ENCODE peak calls at places on chromosomes 13 and 19, in six cellular contexts. One of them, this sample, is unnamed.

GRCh38 chr13:30978981-30979956 is 46.8 kb downstream of the TEX26 start:
- DNase-seq in brain microvascular endothelial cell: no peak
- DNase-seq in GM12865: peak; percentile 48
- DNase-seq in dorsolateral prefrontal cortex: no peak
- DNase-seq in left ventricle myocardium inferior: no peak
- DNase-seq in GM23338: peak; percentile 95
- DNase-seq in this sample: no peak

GRCh38 chr13:35474551-35474950 is 1.9 kb downstream of the MAB21L1 start:
- DNase-seq in brain microvascular endothelial cell: no peak
- DNase-seq in GM23338: peak; percentile 28
- DNase-seq in left ventricle myocardium inferior: no peak
- DNase-seq in dorsolateral prefrontal cortex: no peak
- DNase-seq in GM12865: no peak
- DNase-seq in this sample: no peak

GRCh38 chr13:30354481-30355404 is 47.4 kb upstream of the KATNAL1 start:
- DNase-seq in brain microvascular endothelial cell: no peak
- DNase-seq in left ventricle myocardium inferior: no peak
- DNase-seq in dorsolateral prefrontal cortex: no peak
- DNase-seq in GM23338: no peak
- DNase-seq in GM12865: no peak
- DNase-seq in this sample: no peak

GRCh38 chr19:16274466-16274865 is 50.2 kb upstream of the KLF2 start:
- DNase-seq in left ventricle myocardium inferior: no peak
- DNase-seq in GM23338: no peak
- DNase-seq in GM12865: no peak
- DNase-seq in dorsolateral prefrontal cortex: no peak
- DNase-seq in brain microvascular endothelial cell: no peak
- DNase-seq in this sample: no peak

GRCh38 chr19:23440207-23440606 is 44.9 kb upstream of the ZNF91 start:
- DNase-seq in dorsolateral prefrontal cortex: no peak
- DNase-seq in GM23338: peak; percentile 74
- DNase-seq in brain microvascular endothelial cell: no peak
- DNase-seq in GM12865: no peak
- DNase-seq in left ventricle myocardium inferior: no peak
- DNase-seq in this sample: no peak

GRCh38 chr13:84137292-84137691 is 255.0 kb upstream of the SLITRK1 start:
- DNase-seq in brain microvascular endothelial cell: peak; percentile 7
- DNase-seq in left ventricle myocardium inferior: no peak
- DNase-seq in GM23338: no peak
- DNase-seq in GM12865: peak; percentile 55
- DNase-seq in dorsolateral prefrontal cortex: no peak
- DNase-seq in this sample: peak; percentile 8

GRCh38 chr13:79404985-79405384 is 1.1 kb downstream of the RBM26 start:
- DNase-seq in GM12865: peak; percentile 52
- DNase-seq in left ventricle myocardium inferior: no peak
- DNase-seq in brain microvascular endothelial cell: no peak
- DNase-seq in dorsolateral prefrontal cortex: peak; percentile 16
- DNase-seq in GM23338: peak; percentile 27
- DNase-seq in this sample: peak; percentile 42

GRCh38 chr19:46470376-46470775 is 987 bp downstream of the PNMA8A start:
- DNase-seq in left ventricle myocardium inferior: no peak
- DNase-seq in brain microvascular endothelial cell: no peak
- DNase-seq in GM12865: no peak
- DNase-seq in dorsolateral prefrontal cortex: no peak
- DNase-seq in GM23338: no peak
- DNase-seq in this sample: no peak

GRCh38 chr19:51183629-51184028 is 41.3 kb upstream of the CD33 start:
- DNase-seq in brain microvascular endothelial cell: no peak
- DNase-seq in left ventricle myocardium inferior: no peak
- DNase-seq in dorsolateral prefrontal cortex: no peak
- DNase-seq in GM23338: no peak
- DNase-seq in GM12865: no peak
- DNase-seq in this sample: no peak

GRCh38 chr13:65724261-65724660 is 1505.9 kb downstream of the PCDH9 start:
- DNase-seq in GM23338: no peak
- DNase-seq in GM12865: no peak
- DNase-seq in left ventricle myocardium inferior: no peak
- DNase-seq in dorsolateral prefrontal cortex: no peak
- DNase-seq in brain microvascular endothelial cell: peak; percentile 71
- DNase-seq in this sample: no peak

GRCh38 chr19:1455336-1456120 is 5.6 kb downstream of the APC2 start:
- DNase-seq in dorsolateral prefrontal cortex: no peak
- DNase-seq in GM23338: peak; percentile 100
- DNase-seq in brain microvascular endothelial cell: peak; percentile 33
- DNase-seq in left ventricle myocardium inferior: no peak
- DNase-seq in GM12865: peak; percentile 68
- DNase-seq in this sample: peak; percentile 89

GRCh38 chr19:40512110-40512472 is 45.3 kb downstream of the SPTBN4 start:
- DNase-seq in GM12865: no peak
- DNase-seq in brain microvascular endothelial cell: no peak
- DNase-seq in left ventricle myocardium inferior: no peak
- DNase-seq in GM23338: no peak
- DNase-seq in dorsolateral prefrontal cortex: no peak
- DNase-seq in this sample: no peak

GRCh38 chr13:112513761-112514160 is 74.2 kb downstream of the TUBGCP3 start:
- DNase-seq in dorsolateral prefrontal cortex: no peak
- DNase-seq in brain microvascular endothelial cell: no peak
- DNase-seq in GM23338: no peak
- DNase-seq in left ventricle myocardium inferior: no peak
- DNase-seq in GM12865: no peak
- DNase-seq in this sample: no peak

GRCh38 chr19:56350416-56351045 is 35.9 kb upstream of the ZSCAN5A start:
- DNase-seq in GM12865: peak; percentile 51
- DNase-seq in brain microvascular endothelial cell: peak; percentile 44
- DNase-seq in dorsolateral prefrontal cortex: no peak
- DNase-seq in GM23338: peak; percentile 84
- DNase-seq in left ventricle myocardium inferior: no peak
- DNase-seq in this sample: peak; percentile 36

GRCh38 chr19:49335071-49335783 is at the start of gene CD37:
- DNase-seq in GM23338: no peak
- DNase-seq in brain microvascular endothelial cell: no peak
- DNase-seq in GM12865: peak; percentile 80
- DNase-seq in left ventricle myocardium inferior: no peak
- DNase-seq in dorsolateral prefrontal cortex: no peak
- DNase-seq in this sample: peak; percentile 76

GRCh38 chr13:113919761-113920160 is 54.1 kb downstream of the C13orf46 start:
- DNase-seq in GM12865: no peak
- DNase-seq in left ventricle myocardium inferior: no peak
- DNase-seq in dorsolateral prefrontal cortex: no peak
- DNase-seq in brain microvascular endothelial cell: no peak
- DNase-seq in GM23338: no peak
- DNase-seq in this sample: no peak

GRCh38 chr19:48244289-48244688 is 11.4 kb downstream of the CARD8 start:
- DNase-seq in left ventricle myocardium inferior: no peak
- DNase-seq in GM12865: no peak
- DNase-seq in GM23338: no peak
- DNase-seq in dorsolateral prefrontal cortex: no peak
- DNase-seq in brain microvascular endothelial cell: peak; percentile 26
- DNase-seq in this sample: no peak

GRCh38 chr19:47523473-47523872 is 8.6 kb upstream of the NAPA start:
- DNase-seq in brain microvascular endothelial cell: no peak
- DNase-seq in GM23338: no peak
- DNase-seq in left ventricle myocardium inferior: no peak
- DNase-seq in dorsolateral prefrontal cortex: no peak
- DNase-seq in GM12865: peak; percentile 28
- DNase-seq in this sample: no peak

GRCh38 chr19:46296722-46297431 is at the start of gene HIF3A:
- DNase-seq in GM23338: peak; percentile 99
- DNase-seq in left ventricle myocardium inferior: peak; percentile 67
- DNase-seq in dorsolateral prefrontal cortex: peak; percentile 28
- DNase-seq in GM12865: no peak
- DNase-seq in brain microvascular endothelial cell: no peak
- DNase-seq in this sample: no peak

GRCh38 chr19:1956143-1956537 is 15.2 kb downstream of the CSNK1G2 start:
- DNase-seq in brain microvascular endothelial cell: no peak
- DNase-seq in GM23338: no peak
- DNase-seq in left ventricle myocardium inferior: no peak
- DNase-seq in GM12865: no peak
- DNase-seq in dorsolateral prefrontal cortex: no peak
- DNase-seq in this sample: no peak

DNA sequence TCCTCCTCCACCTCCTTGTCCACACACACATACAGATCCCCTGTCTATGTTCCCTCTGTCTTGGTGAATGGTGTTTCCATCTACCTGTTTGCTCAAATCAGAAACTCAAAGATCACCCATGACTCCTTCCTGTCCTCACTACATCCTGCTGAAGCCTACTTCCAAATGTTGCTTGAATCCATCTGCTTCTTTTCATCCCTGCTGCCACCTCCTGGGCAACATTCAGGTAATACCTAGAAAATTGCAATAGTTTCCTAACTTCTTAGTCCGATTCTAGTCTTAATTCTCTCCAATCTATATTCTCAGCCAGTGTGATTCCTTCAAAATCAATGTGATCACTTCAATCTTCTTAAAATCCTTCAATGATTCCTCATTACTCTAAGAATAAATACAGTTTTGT is 155.5 kb upstream of the STARD13 start:
- DNase-seq in left ventricle myocardium inferior: no peak
- DNase-seq in brain microvascular endothelial cell: no peak
- DNase-seq in GM12865: peak; percentile 30
- DNase-seq in GM23338: peak; percentile 67
- DNase-seq in dorsolateral prefrontal cortex: no peak
- DNase-seq in this sample: no peak
- TF ChIP-seq CTCF in left ventricle myocardium inferior: peak; percentile 32
- TF ChIP-seq CTCF in brain microvascular endothelial cell: peak; percentile 59
- TF ChIP-seq CTCF in GM12865: peak; percentile 4
- TF ChIP-seq CTCF in GM23338: peak; percentile 58
- TF ChIP-seq CTCF in dorsolateral prefrontal cortex: no peak
- TF ChIP-seq CTCF in this sample: no peak

GRCh38 chr19:34018546-34018945 is 153.8 kb upstream of the LSM14A start:
- DNase-seq in GM23338: no peak
- DNase-seq in GM12865: no peak
- DNase-seq in left ventricle myocardium inferior: no peak
- DNase-seq in dorsolateral prefrontal cortex: no peak
- DNase-seq in brain microvascular endothelial cell: no peak
- DNase-seq in this sample: no peak

GRCh38 chr19:34017024-34017423 is 155.3 kb upstream of the LSM14A start:
- DNase-seq in GM23338: no peak
- DNase-seq in left ventricle myocardium inferior: no peak
- DNase-seq in dorsolateral prefrontal cortex: no peak
- DNase-seq in GM12865: no peak
- DNase-seq in brain microvascular endothelial cell: no peak
- DNase-seq in this sample: no peak
- TF ChIP-seq CTCF in GM23338: no peak
- TF ChIP-seq CTCF in left ventricle myocardium inferior: no peak
- TF ChIP-seq CTCF in dorsolateral prefrontal cortex: no peak
- TF ChIP-seq CTCF in GM12865: no peak
- TF ChIP-seq CTCF in brain microvascular endothelial cell: no peak
- TF ChIP-seq CTCF in this sample: no peak

GRCh38 chr19:38556521-38557174 is 61.1 kb downstream of the MAP4K1 start:
- DNase-seq in GM12865: peak; percentile 88
- DNase-seq in GM23338: peak; percentile 30
- DNase-seq in left ventricle myocardium inferior: no peak
- DNase-seq in brain microvascular endothelial cell: no peak
- DNase-seq in dorsolateral prefrontal cortex: no peak
- DNase-seq in this sample: no peak
- TF ChIP-seq CTCF in GM12865: peak; percentile 62
- TF ChIP-seq CTCF in GM23338: peak; percentile 19
- TF ChIP-seq CTCF in left ventricle myocardium inferior: no peak
- TF ChIP-seq CTCF in brain microvascular endothelial cell: peak; percentile 32
- TF ChIP-seq CTCF in dorsolateral prefrontal cortex: no peak
- TF ChIP-seq CTCF in this sample: peak; percentile 35

GRCh38 chr19:35734889-35735288 is 7.4 kb downstream of the IGFLR1 start:
- DNase-seq in GM12865: no peak
- DNase-seq in GM23338: no peak
- DNase-seq in left ventricle myocardium inferior: no peak
- DNase-seq in brain microvascular endothelial cell: no peak
- DNase-seq in dorsolateral prefrontal cortex: no peak
- DNase-seq in this sample: peak; percentile 15

GRCh38 chr19:35738887-35739229 is 3.4 kb downstream of the IGFLR1 start:
- DNase-seq in GM23338: no peak
- DNase-seq in brain microvascular endothelial cell: no peak
- DNase-seq in left ventricle myocardium inferior: no peak
- DNase-seq in dorsolateral prefrontal cortex: no peak
- DNase-seq in GM12865: no peak
- DNase-seq in this sample: peak; percentile 28

GRCh38 chr19:35738021-35738886 is 4.0 kb downstream of the IGFLR1 start:
- DNase-seq in brain microvascular endothelial cell: no peak
- DNase-seq in GM12865: no peak
- DNase-seq in GM23338: no peak
- DNase-seq in left ventricle myocardium inferior: no peak
- DNase-seq in dorsolateral prefrontal cortex: no peak
- DNase-seq in this sample: peak; percentile 9

GRCh38 chr19:35739275-35740107 is 2.8 kb downstream of the IGFLR1 start:
- DNase-seq in GM12865: no peak
- DNase-seq in dorsolateral prefrontal cortex: no peak
- DNase-seq in brain microvascular endothelial cell: no peak
- DNase-seq in GM23338: peak; percentile 33
- DNase-seq in left ventricle myocardium inferior: no peak
- DNase-seq in this sample: peak; percentile 14

DNA sequence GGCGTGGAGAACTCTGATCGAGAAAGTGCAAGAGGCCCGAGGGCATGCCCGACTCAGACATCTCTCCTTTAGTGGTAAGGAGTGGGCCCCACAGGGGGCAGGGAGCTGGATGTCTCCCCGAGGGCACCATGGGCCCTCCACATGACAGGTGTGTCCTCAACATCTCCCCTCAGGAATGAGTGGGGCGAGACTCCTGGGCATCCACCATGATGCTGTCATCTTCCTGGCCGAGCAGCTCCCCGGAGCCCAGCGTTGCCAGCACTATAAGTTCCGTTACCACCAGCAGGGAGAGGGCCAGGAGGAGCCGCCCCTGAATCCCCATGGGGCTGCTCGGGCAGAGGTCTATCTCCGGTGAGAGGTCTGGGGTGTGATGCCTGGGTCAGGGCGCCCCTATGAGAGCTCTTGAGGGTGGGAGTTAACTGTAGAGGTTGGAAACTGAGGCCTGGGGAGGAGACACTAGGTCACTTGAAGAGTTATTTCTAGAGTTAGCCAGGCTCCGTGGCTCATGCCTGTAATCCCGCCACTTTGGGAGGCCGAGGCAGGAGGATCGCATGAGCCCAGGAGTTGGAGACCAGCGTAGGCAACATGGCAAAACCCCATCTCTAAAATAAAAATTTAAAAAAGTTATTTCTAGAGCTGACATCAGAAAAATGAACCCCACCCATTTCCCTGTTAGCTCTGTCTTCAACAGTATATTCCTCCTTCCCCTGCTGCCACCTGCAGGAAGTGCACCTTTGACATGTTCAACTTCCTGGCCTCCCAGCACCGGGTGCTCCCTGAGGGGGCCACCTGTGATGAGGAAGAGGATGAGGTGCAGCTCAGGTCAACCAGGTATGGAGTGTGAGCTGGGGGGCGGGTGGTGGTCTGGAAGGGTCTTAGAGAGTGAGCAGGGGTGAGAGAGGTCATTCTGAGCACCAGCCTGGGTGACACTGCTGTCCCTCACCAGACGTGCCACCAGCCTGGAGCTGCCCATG is 5.1 kb downstream of the IGFLR1 start:
- DNase-seq in dorsolateral prefrontal cortex: no peak
- DNase-seq in brain microvascular endothelial cell: no peak
- DNase-seq in GM12865: no peak
- DNase-seq in GM23338: no peak
- DNase-seq in left ventricle myocardium inferior: no peak
- DNase-seq in this sample: peak; percentile 31
- TF ChIP-seq CTCF in dorsolateral prefrontal cortex: no peak
- TF ChIP-seq CTCF in brain microvascular endothelial cell: peak; percentile 21
- TF ChIP-seq CTCF in GM12865: peak; percentile 22
- TF ChIP-seq CTCF in GM23338: peak; percentile 7
- TF ChIP-seq CTCF in left ventricle myocardium inferior: no peak
- TF ChIP-seq CTCF in this sample: peak; percentile 34

This sample was measured in GM13977.